ENCODE peak calls at places on chromosomes 6 and 20, in nine cellular contexts. S is transverse colon, Y is AG04450, Z is esophagus squamous epithelium, N is cardiac fibroblast, P is astrocyte of the cerebellum, H is OCI-LY7, W is foreskin fibroblast, X is AG09309. U is an unnamed sample.

GRCh38 chr6:167349816-167350215 is 24.9 kb downstream of the TTLL2 start:
- DNase-seq in X (no peak), Y (no peak), Z (no peak), S (no peak), W (no peak), N (no peak), H (no peak), P (no peak), U (no peak)

GRCh38 chr20:57657537-57658446 is 37.6 kb upstream of the ZBP1 start:
- DNase-seq in P (no peak), S (peak), Y (no peak), X (no peak), Z (no peak), W (no peak), H (peak), N (no peak), U (peak)

GRCh38 chr20:32517914-32518592 is 67.1 kb downstream of the NOL4L start:
- DNase-seq in X (no peak), Z (no peak), W (no peak), P (no peak), H (no peak), S (no peak), N (no peak), Y (no peak), U (no peak)

GRCh38 chr20:3751284-3751663 is 16.3 kb downstream of the ADISSP start:
- DNase-seq in X (no peak), N (no peak), P (no peak), W (no peak), Z (no peak), Y (no peak), S (no peak), H (no peak), U (no peak)

GRCh38 chr20:1622450-1622849 is 2.6 kb upstream of the SIRPB1 start:
- DNase-seq in H (peak), P (no peak), Z (no peak), S (no peak), W (no peak), X (no peak), Y (no peak), N (no peak), U (no peak)

GRCh38 chr6:493840-494239 is 102.3 kb downstream of the IRF4 start:
- DNase-seq in X (no peak), S (no peak), P (no peak), Z (no peak), W (no peak), Y (no peak), H (no peak), N (no peak), U (no peak)

GRCh38 chr6:68729377-68729903 is 94.4 kb downstream of the ADGRB3 start:
- DNase-seq in Z (no peak), W (no peak), S (no peak), Y (no peak), N (no peak), X (no peak), H (no peak), P (no peak), U (no peak)

GRCh38 chr6:164039954-164040375 is 625.4 kb downstream of the QKI start:
- DNase-seq in W (peak), Y (no peak), P (no peak), H (no peak), N (peak), Z (no peak), X (no peak), S (peak), U (no peak)

GRCh38 chr6:99905209-99906106 is 88.6 kb downstream of the MCHR2 start:
- DNase-seq in P (peak), Z (no peak), S (no peak), Y (no peak), H (peak), W (peak), X (peak), N (peak), U (no peak)

GRCh38 chr6:137870744-137871247 is 3.7 kb downstream of the TNFAIP3 start:
- DNase-seq in X (no peak), N (no peak), W (no peak), P (no peak), Z (no peak), S (no peak), Y (no peak), H (peak), U (no peak)

GRCh38 chr20:12970372-12970821 is 38.4 kb upstream of the SPTLC3 start:
- DNase-seq in H (peak), S (peak), Z (no peak), Y (peak), X (peak), W (peak), N (peak), P (peak), U (no peak)

GRCh38 chr6:104431096-104431495 is 428.6 kb downstream of the HACE1 start:
- DNase-seq in X (no peak), Y (no peak), Z (no peak), P (no peak), W (no peak), H (peak), S (no peak), N (no peak), U (no peak)

GRCh38 chr6:12160350-12160749 is 129.8 kb upstream of the EDN1 start:
- DNase-seq in N (peak), S (no peak), X (peak), P (peak), Y (no peak), W (peak), Z (no peak), H (no peak), U (no peak)

GRCh38 chr20:37567671-37568588 is 40.3 kb upstream of the BLCAP start:
- DNase-seq in W (peak), Z (no peak), S (no peak), Y (no peak), N (no peak), H (no peak), P (no peak), X (no peak), U (no peak)
- H3K4me3 ChIP-seq in W (no peak), Z (no peak), S (no peak), Y (no peak), N (no peak), H (no peak), P (no peak), X (no peak), U (no peak)

DNA sequence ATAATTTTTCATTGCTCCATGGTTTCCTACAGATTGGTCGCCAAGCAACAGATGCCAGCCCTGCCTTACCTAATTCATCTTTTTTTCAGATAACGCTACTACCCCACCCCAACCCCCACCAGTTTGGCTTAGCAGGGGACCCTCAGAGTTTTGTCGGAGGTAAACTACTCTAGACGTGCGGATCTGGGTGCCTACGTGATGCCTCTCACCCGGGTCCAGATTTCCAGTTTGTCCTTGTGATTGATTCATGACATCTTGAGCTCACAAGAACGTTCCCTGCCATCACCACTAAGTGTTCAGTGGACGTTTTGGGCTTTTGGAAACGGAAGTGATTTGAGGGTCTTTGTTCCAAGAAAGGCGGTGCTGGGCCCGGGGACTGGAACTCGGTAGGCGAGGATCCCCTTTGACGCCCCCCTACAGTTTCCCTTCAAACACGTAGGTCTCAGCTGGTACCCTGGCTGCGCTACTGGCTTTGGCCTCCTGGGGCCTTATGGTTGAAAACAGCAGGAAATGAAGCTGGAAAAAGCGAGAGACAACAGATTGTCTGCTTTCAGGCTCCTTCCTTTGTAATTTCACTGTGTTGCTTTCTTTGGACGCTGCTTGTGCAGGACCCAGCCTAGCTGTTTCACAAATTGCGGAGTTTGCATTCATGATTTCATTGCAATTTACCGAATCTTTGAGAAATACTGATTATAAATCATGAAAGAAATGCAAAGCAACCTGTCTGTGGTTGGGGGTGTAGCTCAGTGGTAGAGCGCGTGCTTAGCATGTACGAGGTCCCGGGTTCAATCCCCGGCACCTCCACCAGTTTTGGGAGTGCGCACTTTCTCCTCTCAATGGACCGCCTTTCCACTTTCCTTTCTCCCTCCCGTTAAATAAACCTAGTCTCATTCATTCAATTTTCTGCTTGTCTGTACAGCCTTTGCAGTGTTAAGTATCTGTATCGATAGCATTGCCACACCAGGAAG is 81.0 kb downstream of the GPX5 start:
- DNase-seq in P (no peak), W (peak), S (no peak), X (no peak), N (peak), Y (no peak), Z (no peak), H (peak), U (no peak)
- TF ChIP-seq CTCF in P (peak), W (peak), S (no peak), X (peak), N (peak), Y (peak), Z (no peak), H (peak), U (no peak)

GRCh38 chr20:51329845-51330244 is 212.7 kb downstream of the NFATC2 start:
- DNase-seq in X (no peak), W (no peak), Y (no peak), N (no peak), H (no peak), Z (no peak), S (no peak), P (no peak), U (no peak)

GRCh38 chr20:51326241-51326819 is 216.2 kb downstream of the NFATC2 start:
- DNase-seq in X (no peak), Y (no peak), P (no peak), H (peak), W (peak), Z (no peak), N (peak), S (peak), U (no peak)

GRCh38 chr20:51322164-51322707 is 220.3 kb downstream of the NFATC2 start:
- DNase-seq in W (no peak), N (no peak), Z (no peak), S (no peak), X (no peak), H (no peak), Y (no peak), P (no peak), U (no peak)

GRCh38 chr20:51331466-51331865 is 211.1 kb downstream of the NFATC2 start:
- DNase-seq in H (no peak), Z (no peak), S (no peak), P (peak), N (peak), Y (no peak), W (no peak), X (peak), U (no peak)

GRCh38 chr20:51327251-51327841 is 215.2 kb downstream of the NFATC2 start:
- DNase-seq in Y (peak), Z (no peak), H (no peak), X (peak), W (peak), S (no peak), N (peak), P (peak), U (no peak)
- H3K4me3 ChIP-seq in Y (no peak), Z (no peak), H (no peak), X (no peak), W (no peak), S (no peak), N (no peak), P (no peak), U (no peak)

GRCh38 chr6:39843305-39844020 is 51.3 kb downstream of the DAAM2 start:
- DNase-seq in W (peak), S (no peak), P (no peak), X (no peak), H (no peak), Y (no peak), Z (no peak), N (peak), U (no peak)
- TF ChIP-seq CTCF in W (no peak), S (no peak), P (no peak), X (peak), H (peak), Y (peak), Z (no peak), N (peak), U (peak)

GRCh38 chr20:24469116-24470030 is at the start of gene SYNDIG1:
- DNase-seq in H (no peak), X (no peak), W (peak), N (peak), Y (no peak), Z (no peak), S (no peak), P (no peak), U (no peak)

GRCh38 chr20:24468401-24469115 is 871 bp upstream of the SYNDIG1 start:
- DNase-seq in P (no peak), W (no peak), Z (no peak), S (no peak), Y (no peak), H (no peak), N (no peak), X (no peak), U (no peak)

GRCh38 chr20:24472426-24472825 is 3.0 kb downstream of the SYNDIG1 start:
- DNase-seq in P (no peak), W (no peak), Z (no peak), N (no peak), Y (no peak), S (no peak), X (no peak), H (no peak), U (no peak)

GRCh38 chr20:24470031-24470781 is 777 bp downstream of the SYNDIG1 start:
- DNase-seq in N (peak), H (no peak), X (no peak), Y (no peak), P (no peak), W (peak), S (no peak), Z (no peak), U (no peak)

DNA sequence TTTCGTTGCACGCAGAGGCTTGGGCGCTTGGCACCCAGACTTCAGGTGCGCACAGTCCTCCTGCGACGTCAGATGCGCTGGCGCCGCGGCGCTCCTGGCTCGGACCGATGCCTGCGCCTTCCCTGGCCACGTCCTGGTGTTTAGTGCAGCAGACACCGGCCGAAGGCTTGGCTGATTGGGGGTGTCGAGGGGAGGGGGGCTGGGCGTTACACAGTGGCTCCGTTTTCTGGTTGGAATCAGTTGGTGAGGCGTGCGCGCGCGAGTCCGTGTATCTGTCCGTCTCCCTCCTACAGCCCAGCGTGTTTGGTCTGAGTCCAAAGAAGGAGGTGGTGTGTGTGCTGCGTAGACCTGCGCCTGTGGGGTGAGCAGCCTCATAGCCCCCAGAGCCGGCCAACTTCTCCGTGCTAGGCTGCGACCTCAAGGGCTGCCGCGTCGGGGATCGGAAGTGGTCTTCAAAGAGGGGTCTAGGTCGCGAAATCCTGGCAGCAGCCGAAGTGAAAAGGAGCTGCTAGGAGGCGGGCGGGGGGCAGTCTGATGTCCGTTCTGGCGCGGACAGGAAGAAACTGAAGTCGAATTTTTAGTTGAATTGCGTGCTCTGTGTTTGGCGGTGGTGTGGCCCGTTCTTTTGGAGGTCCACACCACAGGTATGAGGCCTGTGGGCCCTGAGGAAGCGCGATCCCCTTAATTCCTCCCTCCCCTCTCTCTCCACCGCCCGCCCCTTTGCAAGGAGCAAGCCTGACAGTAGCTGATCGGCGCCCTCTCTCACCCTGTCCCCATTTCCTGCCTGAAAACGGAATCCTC is 1.6 kb downstream of the SYNDIG1 start:
- DNase-seq in P (no peak), N (no peak), W (peak), Z (no peak), X (no peak), H (no peak), S (no peak), Y (no peak), U (no peak)
- H3K4me3 ChIP-seq in P (peak), N (no peak), W (peak), Z (peak), X (peak), H (no peak), S (peak), Y (no peak), U (peak)